ENCODE peak calls at places on chromosomes 12 and 14, in four cellular contexts. R is AG08396, D is M059J, U is RPMI7951. H is an unnamed sample.

GRCh38 chr12:127496255-127496654 is 770.7 kb upstream of the TMEM132C start:
- DNase-seq in U (no peak), D (no peak), R (no peak), H (no peak)

GRCh38 chr12:6827982-6828670 is at the start of gene P3H3:
- DNase-seq in D (peak), R (peak), U (peak), H (no peak)

GRCh38 chr12:15700595-15700994 is 88.6 kb downstream of the EPS8 start:
- DNase-seq in U (peak), D (peak), R (peak), H (no peak)

GRCh38 chr12:11650279-11650696 is 814 bp downstream of the ETV6 start:
- DNase-seq in D (no peak), U (no peak), R (no peak), H (peak)

GRCh38 chr12:111584959-111585358 is 14.2 kb downstream of the ATXN2 start:
- DNase-seq in D (peak), R (no peak), U (peak), H (no peak)

GRCh38 chr12:60494249-60494648 is 898.4 kb downstream of the SLC16A7 start:
- DNase-seq in U (peak), R (peak), D (peak), H (no peak)

GRCh38 chr12:132173135-132174014 is 29.1 kb downstream of the NOC4L start:
- DNase-seq in D (no peak), R (no peak), U (no peak), H (no peak)

GRCh38 chr12:21428241-21428640 is 9.2 kb upstream of the PYROXD1 start:
- DNase-seq in D (peak), R (peak), U (no peak), H (no peak)

GRCh38 chr12:10130042-10130441 is at the start of gene CLEC7A:
- DNase-seq in U (no peak), D (peak), R (no peak), H (no peak)

GRCh38 chr12:7411343-7411742 is 32.6 kb downstream of the CD163L1 start:
- DNase-seq in U (no peak), D (no peak), R (no peak), H (no peak)

GRCh38 chr14:50173891-50174290 is 57.5 kb downstream of the SOS2 start:
- DNase-seq in D (peak), U (peak), R (no peak), H (no peak)

GRCh38 chr12:56988207-56988739 is 18.1 kb downstream of the ZBTB39 start:
- DNase-seq in U (peak), D (no peak), R (no peak), H (no peak)

GRCh38 chr12:209246-209645 is 4.7 kb downstream of the SLC6A12 start:
- DNase-seq in U (no peak), R (no peak), D (no peak), H (no peak)

GRCh38 chr14:22915886-22916521 is 2.9 kb downstream of the RBM23 start:
- DNase-seq in R (no peak), U (no peak), D (no peak), H (no peak)

GRCh38 chr12:42609605-42610004 is 20.1 kb upstream of the PRICKLE1 start:
- DNase-seq in R (no peak), U (no peak), D (peak), H (no peak)

GRCh38 chr14:104782086-104782822 is 13.3 kb downstream of the AKT1 start:
- DNase-seq in R (no peak), D (no peak), U (no peak), H (no peak)

GRCh38 chr12:46133751-46134150 is 135.1 kb downstream of the SLC38A1 start:
- DNase-seq in D (no peak), R (no peak), U (no peak), H (no peak)

GRCh38 chr12:79451988-79452387 is 238.8 kb downstream of the PAWR start:
- DNase-seq in U (peak), D (peak), R (peak), H (no peak)

GRCh38 chr12:71010143-71010479 is 89.6 kb upstream of the PTPRR start:
- DNase-seq in D (no peak), U (no peak), R (no peak), H (no peak)

GRCh38 chr12:52089491-52089890 is 10.0 kb downstream of the SMIM41 start:
- DNase-seq in U (no peak), R (no peak), D (no peak), H (no peak)

GRCh38 chr12:90999518-90999917 is 5.3 kb downstream of the EPYC start:
- DNase-seq in R (no peak), U (no peak), D (no peak), H (no peak)

GRCh38 chr12:6215932-6216494 is 15.8 kb downstream of the CD9 start:
- DNase-seq in D (peak), R (peak), U (peak), H (peak)

GRCh38 chr12:40903040-40903439 is 210.8 kb downstream of the CNTN1 start:
- DNase-seq in U (no peak), R (no peak), D (no peak), H (no peak)

GRCh38 chr12:131452444-131452860 is 258.4 kb upstream of the SFSWAP start:
- DNase-seq in D (no peak), U (no peak), R (no peak), H (peak)

GRCh38 chr12:13167226-13167625 is 29.3 kb upstream of the EMP1 start:
- DNase-seq in U (peak), D (peak), R (no peak), H (no peak)

GRCh38 chr12:103924761-103925641 is 5.2 kb upstream of the HSP90B1 start:
- DNase-seq in D (peak), R (no peak), U (peak), H (no peak)

GRCh38 chr14:68961781-68962584 is 17.1 kb downstream of the ACTN1 start:
- DNase-seq in R (no peak), D (peak), U (peak), H (no peak)

GRCh38 chr14:68340262-68340661 is 452.6 kb downstream of the ZFP36L1 start:
- DNase-seq in U (no peak), R (no peak), D (no peak), H (no peak)

GRCh38 chr14:92719421-92719820 is 29.0 kb downstream of the LGMN start:
- DNase-seq in R (peak), U (no peak), D (no peak), H (no peak)

GRCh38 chr14:58637391-58638230 is at the start of gene DACT1:
- DNase-seq in U (peak), R (peak), D (peak), H (peak)

GRCh38 chr14:23023500-23024152 is 11.1 kb downstream of the PSMB5 start:
- DNase-seq in R (no peak), D (no peak), U (no peak), H (no peak)

GRCh38 chr12:104722541-104723534 is 235.3 kb downstream of the SLC41A2 start:
- DNase-seq in R (no peak), D (no peak), U (no peak), H (no peak)

GRCh38 chr14:38731962-38732361 is 371.1 kb downstream of the SEC23A start:
- DNase-seq in U (no peak), D (no peak), R (no peak), H (no peak)